ENCODE peak calls at places on chromosomes 1 and 21, in five cellular contexts. M is breast epithelium; H is Kasumi-1; F is tibial nerve; O is activated T-cell treated with anti-CD3 and anti-CD28 coated beads, Interleukin-2, amount 50 U/mL, for 4 hours. Q is an unnamed sample.

GRCh38 chr21:44353200-44353970 is at the start of gene TRPM2:
- DNase-seq in F (no peak), H (peak; percentile 98), M (no peak), O (peak; percentile 29), Q (no peak)

GRCh38 chr1:223726380-223727001 is 14.2 kb downstream of the CAPN2 start:
- DNase-seq in M (peak; percentile 49), O (peak; percentile 91), H (peak; percentile 90), F (peak; percentile 38), Q (peak; percentile 90)

GRCh38 chr1:8430476-8430875 is 112.6 kb downstream of the SLC45A1 start:
- DNase-seq in H (no peak), M (no peak), O (no peak), F (no peak), Q (no peak)

GRCh38 chr1:25540750-25541350 is 2.6 kb upstream of the LDLRAP1 start:
- DNase-seq in F (no peak), M (no peak), H (no peak), O (no peak), Q (no peak)

GRCh38 chr1:52632732-52633290 is at the start of gene SHISAL2A:
- DNase-seq in F (no peak), M (no peak), O (peak; percentile 63), H (peak; percentile 47), Q (no peak)

GRCh38 chr1:6969106-6969505 is 183.9 kb downstream of the CAMTA1 start:
- DNase-seq in H (no peak), F (no peak), O (no peak), M (no peak), Q (no peak)

GRCh38 chr1:218711884-218712674 is 366.9 kb downstream of the TGFB2 start:
- DNase-seq in O (no peak), F (no peak), M (no peak), H (no peak), Q (peak; percentile 75)

GRCh38 chr21:34926784-34927548 is 122.1 kb downstream of the RUNX1 start:
- DNase-seq in M (no peak), H (no peak), F (no peak), O (no peak), Q (no peak)

GRCh38 chr1:236018885-236019453 is 45.9 kb downstream of the NID1 start:
- DNase-seq in F (peak; percentile 78), O (no peak), H (no peak), M (peak; percentile 65), Q (peak; percentile 93)

GRCh38 chr1:198699167-198700015 is 60.6 kb downstream of the PTPRC start:
- DNase-seq in O (peak; percentile 73), H (no peak), M (no peak), F (no peak), Q (no peak)

GRCh38 chr1:6024376-6024775 is 21.3 kb upstream of the KCNAB2 start:
- DNase-seq in M (no peak), O (no peak), F (no peak), H (no peak), Q (no peak)

GRCh38 chr1:204427302-204427701 is 15.7 kb upstream of the PPP1R15B start:
- DNase-seq in M (no peak), F (no peak), H (no peak), O (no peak), Q (no peak)

GRCh38 chr1:24562625-24563024 is 6.7 kb downstream of the NCMAP start:
- DNase-seq in H (no peak), F (no peak), M (no peak), O (no peak), Q (no peak)

GRCh38 chr1:209688746-209689234 is 13.6 kb downstream of the G0S2 start:
- DNase-seq in F (no peak), M (no peak), O (no peak), H (no peak), Q (no peak)

GRCh38 chr1:45456531-45456930 is 34.4 kb downstream of the TESK2 start:
- DNase-seq in M (no peak), H (no peak), F (no peak), O (no peak), Q (no peak)

GRCh38 chr1:69433073-69433472 is 134.6 kb upstream of the LRRC7 start:
- DNase-seq in M (no peak), H (no peak), O (no peak), F (no peak), Q (no peak)

GRCh38 chr1:165397945-165398344 is 41.4 kb upstream of the LMX1A start:
- DNase-seq in M (no peak), O (no peak), F (no peak), H (no peak), Q (no peak)

GRCh38 chr1:74673351-74674111 is at the start of gene ERICH3:
- DNase-seq in H (no peak), F (no peak), O (no peak), M (no peak), Q (no peak)

GRCh38 chr1:42936309-42937078 is 22.2 kb downstream of the SLC2A1 start:
- DNase-seq in H (no peak), M (peak; percentile 19), F (peak; percentile 74), O (peak; percentile 42), Q (no peak)

GRCh38 chr1:236394905-236395779 is 1.1 kb downstream of the EDARADD start:
- DNase-seq in O (peak; percentile 40), H (no peak), F (no peak), M (peak; percentile 31), Q (peak; percentile 63)

GRCh38 chr21:23160914-23161313 is 2162.7 kb downstream of the NCAM2 start:
- DNase-seq in M (no peak), F (no peak), O (no peak), H (peak; percentile 5), Q (no peak)

GRCh38 chr1:96515925-96516324 is 205.7 kb upstream of the PTBP2 start:
- DNase-seq in H (no peak), O (no peak), M (no peak), F (no peak), Q (no peak)

GRCh38 chr1:40034869-40035268 is 5.7 kb upstream of the CAP1 start:
- DNase-seq in F (no peak), O (no peak), M (no peak), H (peak; percentile 91), Q (no peak)

GRCh38 chr21:31801551-31802234 is 69.8 kb upstream of the SCAF4 start:
- DNase-seq in M (no peak), O (no peak), H (no peak), F (no peak), Q (no peak)

GRCh38 chr21:37249112-37249904 is 17.8 kb downstream of the VPS26C start:
- DNase-seq in H (no peak), O (no peak), M (no peak), F (no peak), Q (no peak)

GRCh38 chr1:184191181-184191601 is 139.7 kb downstream of the TSEN15 start:
- DNase-seq in F (no peak), M (no peak), H (no peak), O (no peak), Q (no peak)

GRCh38 chr1:85617582-85618237 is 37.1 kb downstream of the CCN1 start:
- DNase-seq in F (no peak), O (no peak), H (no peak), M (no peak), Q (no peak)

GRCh38 chr1:157101196-157101595 is 1.6 kb upstream of the ETV3L start:
- DNase-seq in H (no peak), M (no peak), O (no peak), F (no peak), Q (peak; percentile 31)

GRCh38 chr1:101907264-101907663 is 89.5 kb downstream of the OLFM3 start:
- DNase-seq in M (no peak), F (no peak), H (no peak), O (no peak), Q (no peak)

GRCh38 chr21:35563885-35564451 is 496.4 kb downstream of the SETD4 start:
- DNase-seq in H (no peak), F (peak; percentile 14), O (no peak), M (no peak), Q (no peak)

GRCh38 chr1:206896261-206896660 is 982 bp upstream of the IL24 start:
- DNase-seq in M (no peak), H (no peak), O (no peak), F (no peak), Q (no peak)

GRCh38 chr1:218439541-218440295 is 94.6 kb downstream of the TGFB2 start:
- DNase-seq in H (no peak), M (peak; percentile 81), F (no peak), O (no peak), Q (no peak)

GRCh38 chr1:63817152-63817667 is 43.4 kb downstream of the ROR1 start:
- DNase-seq in H (no peak), F (no peak), M (no peak), O (no peak), Q (no peak)

GRCh38 chr1:40393173-40393572 is 19.6 kb downstream of the SMAP2 start:
- DNase-seq in O (no peak), H (no peak), F (no peak), M (no peak), Q (no peak)

GRCh38 chr1:173332026-173332425 is 124.9 kb upstream of the TNFSF4 start:
- DNase-seq in H (peak; percentile 9), F (no peak), M (no peak), O (no peak), Q (no peak)

GRCh38 chr1:118485757-118486156 is 300.7 kb upstream of the SPAG17 start:
- DNase-seq in O (no peak), M (no peak), F (no peak), H (no peak), Q (no peak)